ENCODE peak calls at places on chromosome 9, in four cellular contexts. Q, X, B and J are unnamed samples.
A peak's percentile ranks its signal among the peaks of the same experiment; 100 is the strongest.

GRCh38 chr9:33320230-33320567 is 29.9 kb downstream of the NFX1 start:
- DNase-seq in Q (no peak), X (no peak), B (no peak), J (no peak)

GRCh38 chr9:2477755-2478154 is 143.8 kb upstream of the VLDLR start:
- DNase-seq in Q (no peak), X (no peak), B (no peak), J (no peak)

GRCh38 chr9:111821006-111821528 is 26.3 kb upstream of the SHOC1 start:
- DNase-seq in Q (no peak), X (no peak), B (no peak), J (no peak)

GRCh38 chr9:89177401-89178161 is 1.0 kb downstream of the SHC3 start:
- DNase-seq in Q (no peak), X (no peak), B (no peak), J (no peak)

GRCh38 chr9:93896093-93896492 is 59.1 kb downstream of the BARX1 start:
- DNase-seq in Q (no peak), X (no peak), B (no peak), J (no peak)

GRCh38 chr9:135085830-135086546 is 1.5 kb upstream of the OLFM1 start:
- DNase-seq in Q (peak; percentile 60), X (peak; percentile 69), B (peak; percentile 90), J (peak; percentile 69)

GRCh38 chr9:76738402-76738801 is 25.8 kb upstream of the PCA3 start:
- DNase-seq in Q (no peak), X (no peak), B (no peak), J (no peak)

GRCh38 chr9:128370367-128370751 is 815 bp upstream of the URM1 start:
- DNase-seq in Q (no peak), X (no peak), B (no peak), J (no peak)

GRCh38 chr9:75087824-75088645 is at the start of the genes NMRK1 and OSTF1:
- DNase-seq in Q (peak; percentile 79), X (peak; percentile 95), B (peak; percentile 98), J (peak; percentile 98)

GRCh38 chr9:108813951-108814601 is 41.7 kb downstream of the ACTL7B start:
- DNase-seq in Q (no peak), X (no peak), B (no peak), J (no peak)

GRCh38 chr9:71769175-71770165 is 1.2 kb upstream of the CEMIP2 start:
- DNase-seq in Q (no peak), X (peak; percentile 78), B (peak; percentile 91), J (peak; percentile 89)

GRCh38 chr9:101592788-101593187 is 2.0 kb downstream of the PPP3R2 start:
- DNase-seq in Q (no peak), X (no peak), B (no peak), J (no peak)

GRCh38 chr9:128550226-128550625 is 2.2 kb upstream of the SPTAN1 start:
- DNase-seq in Q (no peak), X (peak; percentile 59), B (no peak), J (no peak)

GRCh38 chr9:20353529-20353928 is 268.8 kb downstream of the MLLT3 start:
- DNase-seq in Q (no peak), X (no peak), B (no peak), J (no peak)

GRCh38 chr9:131583342-131583645 is 38.0 kb downstream of the PRRT1B start:
- DNase-seq in Q (no peak), X (no peak), B (no peak), J (peak; percentile 35)

GRCh38 chr9:97860451-97861147 is 7.6 kb downstream of the FOXE1 start:
- DNase-seq in Q (no peak), X (no peak), B (no peak), J (no peak)

GRCh38 chr9:120892177-120892747 is 15.3 kb upstream of the PHF19 start:
- DNase-seq in Q (no peak), X (no peak), B (no peak), J (no peak)

GRCh38 chr9:107169796-107170195 is 113.3 kb upstream of the RAD23B start:
- DNase-seq in Q (no peak), X (no peak), B (no peak), J (no peak)

GRCh38 chr9:99577351-99577750 is 244.3 kb upstream of the NR4A3 start:
- DNase-seq in Q (no peak), X (no peak), B (no peak), J (no peak)

GRCh38 chr9:87713990-87714335 is 12.0 kb upstream of the CTSL start:
- DNase-seq in Q (no peak), X (no peak), B (no peak), J (no peak)

GRCh38 chr9:123753669-123754307 is 176.1 kb downstream of the DENND1A start:
- DNase-seq in Q (no peak), X (no peak), B (no peak), J (no peak)

GRCh38 chr9:125374443-125375309 is 113.0 kb downstream of the GAPVD1 start:
- DNase-seq in Q (peak; percentile 32), X (peak; percentile 79), B (peak; percentile 68), J (peak; percentile 78)

GRCh38 chr9:95778957-95779356 is 96.5 kb upstream of the ERCC6L2 start:
- DNase-seq in Q (no peak), X (no peak), B (no peak), J (no peak)

GRCh38 chr9:134895849-134896833 is 15.5 kb downstream of the FCN2 start:
- DNase-seq in Q (no peak), X (no peak), B (peak; percentile 18), J (no peak)

GRCh38 chr9:79764377-79764776 is 192.6 kb downstream of the TLE4 start:
- DNase-seq in Q (no peak), X (no peak), B (no peak), J (peak; percentile 55)

GRCh38 chr9:121728916-121729315 is 77.5 kb downstream of the DAB2IP start:
- DNase-seq in Q (no peak), X (no peak), B (no peak), J (no peak)